ENCODE peak calls at places on chromosomes 5 and 9, in ten cellular contexts. L is endodermal cell, Z is brain microvascular endothelial cell, F is uterus, C is cardiac fibroblast, U is fibroblast of villous mesenchyme, E is heart right ventricle, X is AG10803, A is GM06990, S is PC-3. Q is an unnamed sample.

GRCh38 chr5:23627976-23628375 is 120.6 kb downstream of the PRDM9 start:
- DNase-seq in L (no peak), Z (no peak), F (no peak), C (peak), U (no peak), E (no peak), X (no peak), A (no peak), S (peak), Q (no peak)

GRCh38 chr5:114473541-114473940 is 111.7 kb downstream of the KCNN2 start:
- DNase-seq in L (no peak), Z (no peak), F (no peak), C (no peak), U (peak), E (no peak), X (no peak), A (no peak), S (peak), Q (no peak)

GRCh38 chr9:113511856-113512761 is 48.6 kb downstream of the RGS3 start:
- DNase-seq in L (no peak), Z (peak), F (no peak), C (peak), U (peak), E (no peak), X (peak), A (peak), S (no peak), Q (peak)

GRCh38 chr5:58381566-58381965 is 78.3 kb downstream of the PLK2 start:
- DNase-seq in L (no peak), Z (no peak), F (no peak), C (no peak), U (no peak), E (no peak), X (peak), A (no peak), S (no peak), Q (no peak)

GRCh38 chr9:134698587-134699342 is 57.2 kb downstream of the COL5A1 start:
- DNase-seq in L (peak), Z (peak), F (peak), C (peak), U (peak), E (peak), X (peak), A (peak), S (peak), Q (no peak)

GRCh38 chr9:72554221-72554641 is 32.8 kb downstream of the TMC1 start:
- DNase-seq in L (no peak), Z (peak), F (no peak), C (peak), U (peak), E (no peak), X (peak), A (no peak), S (peak), Q (no peak)

GRCh38 chr9:112700080-112700479 is 17.8 kb downstream of the INIP start:
- DNase-seq in L (no peak), Z (peak), F (no peak), C (no peak), U (no peak), E (no peak), X (no peak), A (no peak), S (no peak), Q (no peak)

GRCh38 chr5:141875022-141875740 is 3.0 kb downstream of the PCDH1 start:
- DNase-seq in L (peak), Z (no peak), F (peak), C (no peak), U (no peak), E (no peak), X (no peak), A (no peak), S (no peak), Q (no peak)

GRCh38 chr9:88976888-88977257 is 14.4 kb upstream of the S1PR3 start:
- DNase-seq in L (peak), Z (no peak), F (no peak), C (no peak), U (no peak), E (no peak), X (no peak), A (no peak), S (no peak), Q (no peak)

GRCh38 chr5:109215040-109215439 is 194.7 kb downstream of the PJA2 start:
- DNase-seq in L (no peak), Z (no peak), F (no peak), C (no peak), U (no peak), E (no peak), X (no peak), A (no peak), S (no peak), Q (no peak)

GRCh38 chr9:91775708-91776028 is 174.4 kb downstream of the ROR2 start:
- DNase-seq in L (no peak), Z (no peak), F (no peak), C (no peak), U (no peak), E (no peak), X (no peak), A (no peak), S (no peak), Q (no peak)

GRCh38 chr9:4796988-4797956 is 4.5 kb downstream of the RCL1 start:
- DNase-seq in L (peak), Z (peak), F (no peak), C (peak), U (peak), E (peak), X (peak), A (no peak), S (peak), Q (no peak)

GRCh38 chr5:93076566-93076965 is 504.5 kb downstream of the NR2F1-AS1 start:
- DNase-seq in L (peak), Z (no peak), F (no peak), C (peak), U (no peak), E (no peak), X (no peak), A (no peak), S (no peak), Q (no peak)

GRCh38 chr9:97046228-97046627 is 7.3 kb upstream of the CTSV start:
- DNase-seq in L (peak), Z (no peak), F (no peak), C (peak), U (no peak), E (no peak), X (no peak), A (no peak), S (peak), Q (no peak)

GRCh38 chr9:105708405-105708804 is 14.1 kb downstream of the TMEM38B start:
- DNase-seq in L (no peak), Z (no peak), F (no peak), C (no peak), U (peak), E (no peak), X (no peak), A (no peak), S (no peak), Q (no peak)

GRCh38 chr5:2293906-2294305 is 411.2 kb upstream of the IRX4 start:
- DNase-seq in L (peak), Z (no peak), F (no peak), C (no peak), U (no peak), E (no peak), X (no peak), A (no peak), S (no peak), Q (no peak)

GRCh38 chr9:81653240-81653639 is 36.1 kb downstream of the TLE1 start:
- DNase-seq in L (no peak), Z (no peak), F (no peak), C (peak), U (no peak), E (no peak), X (no peak), A (no peak), S (peak), Q (no peak)

GRCh38 chr9:135159801-135160200 is 72.3 kb downstream of the OLFM1 start:
- DNase-seq in L (no peak), Z (no peak), F (no peak), C (no peak), U (no peak), E (no peak), X (no peak), A (no peak), S (no peak), Q (no peak)

GRCh38 chr9:76528056-76528455 is 69.1 kb downstream of the GCNT1 start:
- DNase-seq in L (no peak), Z (no peak), F (no peak), C (no peak), U (no peak), E (no peak), X (peak), A (no peak), S (no peak), Q (no peak)

GRCh38 chr5:139193928-139194327 is 4.2 kb downstream of the SIL1 start:
- DNase-seq in L (peak), Z (no peak), F (no peak), C (peak), U (no peak), E (no peak), X (no peak), A (no peak), S (no peak), Q (no peak)

GRCh38 chr9:122370869-122371467 is at the start of gene PTGS1:
- DNase-seq in L (peak), Z (no peak), F (no peak), C (no peak), U (no peak), E (peak), X (peak), A (peak), S (no peak), Q (no peak)

GRCh38 chr9:123063172-123063508 is 29.7 kb downstream of the GPR21 start:
- DNase-seq in L (no peak), Z (no peak), F (no peak), C (peak), U (peak), E (no peak), X (peak), A (no peak), S (no peak), Q (no peak)

GRCh38 chr5:5560016-5560415 is 137.5 kb downstream of the ICE1 start:
- DNase-seq in L (no peak), Z (no peak), F (no peak), C (no peak), U (no peak), E (no peak), X (no peak), A (no peak), S (no peak), Q (no peak)

DNA sequence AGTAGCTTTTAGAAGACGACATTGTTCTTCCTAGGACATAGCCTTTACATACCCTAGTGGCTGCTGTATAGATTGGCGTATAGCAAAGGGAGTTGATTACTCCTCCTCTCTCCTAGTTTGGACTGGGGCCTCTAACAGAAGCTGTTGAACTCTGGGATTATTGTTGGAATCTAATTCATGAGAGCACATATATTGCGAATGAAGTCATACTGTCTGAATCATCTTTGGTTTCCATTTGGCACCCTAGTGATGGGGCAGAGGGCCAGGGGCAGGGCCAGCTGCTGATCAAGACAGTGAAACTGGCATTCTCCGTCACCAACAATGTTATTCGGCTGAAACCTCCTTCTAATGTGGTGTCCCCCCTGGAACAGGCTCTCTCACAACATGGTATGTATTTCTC is 40.3 kb downstream of the NUP188 start:
- DNase-seq in L (no peak), Z (peak), F (no peak), C (peak), U (peak), E (peak), X (peak), A (no peak), S (peak), Q (no peak)
- TF ChIP-seq CTCF in L (no peak), Z (no peak), F (no peak), C (no peak), U (no peak), E (no peak), X (peak), A (no peak), S (no peak), Q (no peak)

DNA sequence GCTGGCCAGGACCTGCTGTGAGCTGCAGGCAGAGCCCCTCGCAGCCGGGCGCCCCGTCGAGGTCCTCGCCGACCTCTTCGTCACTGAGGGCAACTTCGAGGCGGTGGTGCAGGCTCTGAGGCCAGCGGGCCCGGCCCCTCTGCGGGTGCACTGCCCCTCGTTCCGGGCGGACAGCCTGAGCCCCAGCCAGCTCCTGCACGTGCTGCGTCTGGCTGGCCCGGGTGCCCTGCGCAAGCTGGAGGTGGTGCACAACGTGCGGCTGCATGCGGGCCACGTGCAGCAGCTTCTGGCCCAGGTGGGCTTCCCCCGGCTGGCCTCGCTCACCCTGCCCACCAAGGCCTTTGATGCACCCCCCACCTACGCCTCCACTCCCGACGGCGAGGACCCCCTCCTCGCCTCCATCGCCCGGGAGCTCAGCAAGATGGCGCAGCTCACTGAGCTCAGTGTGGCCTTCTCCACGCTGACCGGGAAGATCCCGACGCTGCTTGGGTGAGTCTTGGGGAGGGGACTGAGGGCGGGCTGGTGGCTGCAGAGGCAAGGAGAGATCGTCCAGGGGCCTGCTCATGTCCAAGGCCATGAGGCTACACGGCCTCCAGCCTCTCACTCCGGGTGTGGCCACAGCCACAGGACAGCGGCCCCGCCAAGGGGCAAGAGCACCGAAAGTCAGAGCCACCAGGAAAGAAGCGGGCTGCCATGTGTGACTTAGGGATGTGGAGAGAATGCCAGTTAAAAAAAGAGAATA is 825 bp downstream of the LRRC14B start:
- DNase-seq in L (no peak), Z (no peak), F (no peak), C (no peak), U (no peak), E (no peak), X (no peak), A (no peak), S (no peak), Q (no peak)
- H3K4me3 ChIP-seq in L (no peak), Z (no peak), F (no peak), C (no peak), U (no peak), E (peak), X (no peak), A (no peak), S (no peak), Q (no peak)

DNA sequence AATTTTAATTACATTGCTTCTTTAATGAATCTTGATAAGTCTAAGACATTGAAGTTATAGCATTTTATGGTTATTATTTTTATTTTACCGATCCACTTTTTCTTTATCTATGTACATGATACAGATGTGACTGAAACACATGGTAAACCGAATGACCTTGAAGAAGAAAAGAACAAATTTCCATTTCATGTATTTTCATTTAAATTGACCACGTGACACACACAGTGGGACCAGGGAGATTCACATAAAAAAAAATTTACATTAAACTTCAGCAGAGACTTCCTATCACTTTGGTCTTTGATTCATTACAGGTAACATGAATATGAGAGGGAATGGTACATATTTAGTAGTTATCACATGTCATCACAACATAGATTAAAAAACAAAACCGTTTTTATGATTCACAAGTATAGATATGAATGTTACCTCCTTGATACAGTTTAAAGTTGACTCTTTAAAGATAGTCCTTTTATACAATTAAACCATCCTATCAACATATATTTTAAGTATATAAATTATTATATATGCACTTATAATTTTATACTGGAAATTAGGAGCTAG is 133.1 kb downstream of the ZCCHC7 start:
- DNase-seq in L (no peak), Z (no peak), F (no peak), C (no peak), U (no peak), E (no peak), X (no peak), A (no peak), S (no peak), Q (no peak)
- TF ChIP-seq CTCF in L (no peak), Z (no peak), F (no peak), C (no peak), U (no peak), E (no peak), X (no peak), A (no peak), S (no peak), Q (no peak)

DNA sequence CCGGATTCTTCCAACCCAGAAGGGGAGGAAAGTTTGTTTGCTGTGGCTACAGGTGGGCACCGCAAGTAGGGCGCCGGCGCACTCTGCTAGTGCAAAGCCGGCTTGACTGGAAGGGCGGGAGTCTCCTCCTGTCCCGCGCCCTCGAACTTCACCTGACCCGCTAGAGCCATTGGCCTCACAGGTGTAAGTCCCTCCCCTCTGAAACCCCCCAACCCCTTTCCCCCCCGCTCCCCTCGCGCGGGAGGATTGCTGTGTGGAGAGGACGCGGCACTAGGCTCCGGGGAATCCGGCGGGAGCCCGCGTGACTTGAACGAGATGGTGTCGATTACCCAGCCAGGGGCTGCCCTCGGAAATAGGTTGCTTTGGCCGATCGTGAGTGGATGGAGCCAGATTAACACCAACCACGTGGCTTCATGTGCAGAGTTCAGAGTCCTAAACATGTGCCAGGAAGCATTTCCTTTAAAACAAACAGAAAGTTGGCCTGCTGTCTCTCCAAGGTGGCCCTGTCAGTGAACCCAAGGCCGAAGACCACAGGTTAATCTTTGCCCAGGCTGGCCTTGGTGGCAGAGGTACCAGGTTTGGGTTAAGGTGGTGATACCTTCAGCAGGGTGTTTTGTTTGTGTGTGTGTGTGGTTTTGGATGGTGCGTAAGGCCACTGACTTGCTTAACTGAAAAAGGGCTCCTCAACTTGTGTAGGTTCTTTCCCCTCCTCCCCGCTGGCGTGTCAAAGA is 1.0 kb downstream of the IQGAP2 start:
- DNase-seq in L (peak), Z (no peak), F (no peak), C (peak), U (no peak), E (no peak), X (no peak), A (peak), S (no peak), Q (peak)
- H3K4me3 ChIP-seq in L (peak), Z (peak), F (peak), C (no peak), U (no peak), E (peak), X (no peak), A (peak), S (no peak), Q (peak)

GRCh38 chr9:132857601-132858342 is 20.3 kb downstream of the AK8 start:
- DNase-seq in L (peak), Z (peak), F (no peak), C (peak), U (no peak), E (no peak), X (peak), A (no peak), S (no peak), Q (no peak)
- TF ChIP-seq CTCF in L (peak), Z (peak), F (no peak), C (peak), U (peak), E (peak), X (no peak), A (no peak), S (peak), Q (no peak)

DNA sequence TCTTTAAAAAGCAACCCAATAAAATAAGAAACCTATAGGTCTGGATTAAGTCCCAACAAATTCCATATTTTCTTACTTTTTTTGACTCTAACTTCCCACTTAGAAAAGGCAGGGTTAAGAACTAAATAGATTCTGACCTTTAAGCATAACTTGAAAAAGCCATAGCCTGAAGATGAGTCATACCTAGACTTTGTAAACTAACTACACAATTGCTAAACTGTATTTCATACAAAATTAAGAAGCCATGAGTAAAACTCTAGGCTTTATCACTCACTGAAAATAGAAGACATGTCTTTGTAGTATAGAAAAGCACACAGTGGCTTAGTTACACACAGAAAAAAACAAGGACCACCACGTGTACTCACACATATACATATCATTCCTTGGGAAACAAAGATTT is 51.5 kb downstream of the MLLT3 start:
- DNase-seq in L (no peak), Z (no peak), F (no peak), C (peak), U (peak), E (no peak), X (peak), A (no peak), S (peak), Q (no peak)
- H3K4me3 ChIP-seq in L (no peak), Z (no peak), F (no peak), C (no peak), U (peak), E (no peak), X (no peak), A (no peak), S (peak), Q (no peak)

GRCh38 chr5:76836181-76836580 is 13.6 kb upstream of the S100Z start:
- DNase-seq in L (no peak), Z (no peak), F (no peak), C (peak), U (peak), E (no peak), X (no peak), A (no peak), S (peak), Q (no peak)
- TF ChIP-seq CTCF in L (no peak), Z (peak), F (no peak), C (peak), U (peak), E (no peak), X (no peak), A (no peak), S (peak), Q (no peak)

Q was measured in GM12864.